ENCODE peak calls at places on chromosomes 13 and 19, in five cellular contexts. P is CD8-positive, alpha-beta T cell; L is stimulated activated CD4-positive, alpha-beta T cell treated with anti-CD3 and anti-CD28 coated beads, Interleukin-1b, Interleukin-23, amount 100 ng/mL, for 24 hours; X is cardiac muscle cell; N is NCI-H2107. W is an unnamed sample.

GRCh38 chr13:113138792-113139551 is 16.4 kb downstream of the F10 start:
- DNase-seq in P (no peak), L (no peak), X (peak; percentile 19), N (no peak), W (no peak)

GRCh38 chr13:50529154-50529882 is 314.2 kb downstream of the DLEU7 start:
- DNase-seq in P (no peak), L (no peak), X (peak; percentile 92), N (peak; percentile 44), W (peak; percentile 49)

GRCh38 chr19:47723573-47723923 is 10.3 kb downstream of the EHD2 start:
- DNase-seq in P (no peak), L (no peak), X (peak; percentile 92), N (peak; percentile 41), W (no peak)

GRCh38 chr19:40525234-40526051 is 51.2 kb upstream of the SHKBP1 start:
- DNase-seq in P (no peak), L (no peak), X (no peak), N (no peak), W (no peak)

GRCh38 chr13:24228852-24229458 is 68.4 kb downstream of the SPATA13 start:
- DNase-seq in P (peak; percentile 44), L (no peak), X (peak; percentile 84), N (no peak), W (peak; percentile 3)

GRCh38 chr13:65260938-65261880 is 1968.9 kb downstream of the PCDH9 start:
- DNase-seq in P (no peak), L (no peak), X (peak; percentile 12), N (no peak), W (no peak)

GRCh38 chr19:35861640-35862160 is 5.0 kb downstream of the KIRREL2 start:
- DNase-seq in P (no peak), L (no peak), X (no peak), N (no peak), W (no peak)

GRCh38 chr19:7373862-7374261 is 25.1 kb downstream of the ARHGEF18 start:
- DNase-seq in P (no peak), L (no peak), X (peak; percentile 25), N (no peak), W (no peak)

GRCh38 chr19:23823952-23824389 is 65.3 kb upstream of the ZNF681 start:
- DNase-seq in P (no peak), L (no peak), X (peak; percentile 1), N (no peak), W (no peak)

GRCh38 chr13:101703081-101703480 is 250.6 kb downstream of the ITGBL1 start:
- DNase-seq in P (no peak), L (no peak), X (no peak), N (no peak), W (no peak)

GRCh38 chr19:13794752-13795589 is at the start of gene ZSWIM4:
- DNase-seq in P (peak; percentile 90), L (peak; percentile 84), X (peak; percentile 100), N (peak; percentile 97), W (peak; percentile 86)

GRCh38 chr19:3409346-3410064 is 43.1 kb downstream of the NFIC start:
- DNase-seq in P (no peak), L (no peak), X (no peak), N (no peak), W (no peak)

GRCh38 chr19:19657397-19657783 is 6.1 kb downstream of the ATP13A1 start:
- DNase-seq in P (no peak), L (no peak), X (peak; percentile 14), N (no peak), W (no peak)

GRCh38 chr13:28099396-28100148 is 804 bp downstream of the FLT3 start:
- DNase-seq in P (no peak), L (no peak), X (no peak), N (no peak), W (no peak)

GRCh38 chr13:69857188-69857821 is 250.3 kb upstream of the ATXN8OS start:
- DNase-seq in P (no peak), L (no peak), X (peak; percentile 37), N (peak; percentile 29), W (no peak)

GRCh38 chr13:33925563-33925962 is 107.6 kb downstream of the RFC3 start:
- DNase-seq in P (no peak), L (no peak), X (no peak), N (no peak), W (no peak)

GRCh38 chr13:49240017-49240416 is 7.7 kb upstream of the CDADC1 start:
- DNase-seq in P (peak; percentile 29), L (no peak), X (peak; percentile 45), N (no peak), W (no peak)

GRCh38 chr19:8481616-8482015 is 20.8 kb downstream of the PRAM1 start:
- DNase-seq in P (no peak), L (no peak), X (no peak), N (no peak), W (no peak)

GRCh38 chr19:54532528-54532927 is 29.9 kb downstream of the LAIR2 start:
- DNase-seq in P (no peak), L (no peak), X (no peak), N (no peak), W (no peak)

W was measured in NCI-H187.